ENCODE peak calls at places on chromosomes 11 and 22, in eight cellular contexts. S, E, P, F, L, X, O and I are unnamed samples. For H3K4me1, the result is how much of the 10 kb centered on the place peaks cover.

GRCh38 chr11:82871646-82872045 is 28.6 kb downstream of the PRCP start:
- DNase-seq in E (no peak), O (no peak), S (no peak), X (no peak), L (no peak), F (peak), P (no peak), I (no peak)

GRCh38 chr22:45284705-45285305 is at the start of gene UPK3A:
- DNase-seq in L (no peak), E (peak), P (peak), X (peak), O (peak), F (peak), S (peak), I (peak)

GRCh38 chr11:120023120-120023519 is 114.8 kb downstream of the TRIM29 start:
- DNase-seq in F (no peak), O (no peak), E (peak), L (no peak), S (no peak), P (no peak), X (no peak), I (no peak)

GRCh38 chr11:29842061-29842460 is 174.8 kb downstream of the KCNA4 start:
- DNase-seq in E (no peak), P (no peak), F (no peak), X (no peak), S (no peak), O (no peak), L (no peak), I (no peak)

GRCh38 chr11:119106564-119107537 is at the start of gene C2CD2L:
- DNase-seq in F (peak), X (peak), S (peak), P (peak), L (peak), E (peak), O (peak), I (peak)

GRCh38 chr11:112163875-112164521 is at the start of gene IL18:
- DNase-seq in F (peak), O (no peak), E (peak), P (peak), S (peak), L (no peak), X (no peak), I (no peak)

GRCh38 chr11:106789406-106789805 is 228.9 kb downstream of the GUCY1A2 start:
- DNase-seq in P (no peak), X (no peak), E (no peak), F (no peak), S (no peak), L (no peak), O (no peak), I (no peak)

GRCh38 chr11:83819936-83820549 is 533.9 kb upstream of the CCDC90B start:
- DNase-seq in E (peak), O (peak), S (no peak), X (peak), P (no peak), F (peak), L (peak), I (no peak)

GRCh38 chr11:29282088-29282487 is 734.7 kb downstream of the KCNA4 start:
- DNase-seq in P (no peak), O (no peak), S (no peak), E (no peak), X (peak), L (peak), F (peak), I (no peak)

GRCh38 chr11:83464181-83464580 is 178.0 kb upstream of the CCDC90B start:
- DNase-seq in E (no peak), S (no peak), X (no peak), F (no peak), P (no peak), L (no peak), O (no peak), I (no peak)

GRCh38 chr11:93279911-93280347 is 50.6 kb upstream of the DEUP1 start:
- DNase-seq in L (no peak), S (no peak), O (no peak), X (no peak), E (no peak), P (no peak), F (no peak), I (no peak)

GRCh38 chr11:8022876-8023275 is 35.7 kb downstream of the EIF3F start:
- DNase-seq in S (no peak), E (no peak), P (no peak), F (no peak), L (no peak), X (no peak), O (no peak), I (no peak)

GRCh38 chr22:32868928-32869327 is 67.4 kb downstream of the TIMP3 start:
- DNase-seq in S (no peak), X (no peak), F (peak), L (no peak), P (no peak), E (no peak), O (no peak), I (no peak)

GRCh38 chr11:20369816-20370215 is 6.3 kb downstream of the HTATIP2 start:
- DNase-seq in O (no peak), F (no peak), L (no peak), P (no peak), E (no peak), X (no peak), S (no peak), I (no peak)

GRCh38 chr11:326842-327580 is 6.4 kb upstream of the IFITM3 start:
- DNase-seq in L (peak), S (peak), P (peak), E (no peak), X (peak), F (peak), O (peak), I (peak)

GRCh38 chr11:107702723-107703122 is 9.1 kb downstream of the SLN start:
- DNase-seq in O (no peak), F (peak), P (no peak), S (no peak), X (no peak), E (no peak), L (peak), I (no peak)

GRCh38 chr11:61899146-61899841 is 7.9 kb upstream of the FADS3 start:
- DNase-seq in F (peak), X (peak), E (peak), P (peak), O (peak), L (peak), S (peak), I (peak)

GRCh38 chr11:133825156-133825555 is 20.2 kb downstream of the SPATA19 start:
- DNase-seq in L (no peak), P (no peak), X (no peak), O (no peak), S (no peak), E (no peak), F (no peak), I (no peak)

GRCh38 chr11:59180168-59180567 is 8.2 kb downstream of the DTX4 start:
- DNase-seq in S (no peak), O (no peak), X (no peak), E (peak), L (no peak), P (no peak), F (no peak), I (no peak)

GRCh38 chr11:61325649-61326414 is 7.1 kb downstream of the DDB1 start:
- DNase-seq in L (no peak), S (no peak), E (no peak), X (peak), F (no peak), O (no peak), P (no peak), I (no peak)

GRCh38 chr11:33899383-33900037 is 7.6 kb upstream of the LMO2 start:
- DNase-seq in O (no peak), X (peak), E (peak), L (peak), F (peak), P (peak), S (peak), I (no peak)

GRCh38 chr11:76781861-76782500 is 1.2 kb upstream of the TSKU start:
- DNase-seq in O (no peak), X (no peak), L (no peak), E (no peak), P (no peak), S (no peak), F (no peak), I (no peak)
- H3K4me3 ChIP-seq in O (no peak), X (peak), L (peak), E (peak), P (peak), S (peak), F (peak), I (no peak)

GRCh38 chr22:26781591-26781990 is 124.2 kb downstream of the MIAT start:
- DNase-seq in L (no peak), P (no peak), O (no peak), F (no peak), X (no peak), S (no peak), E (peak), I (no peak)
- H3K27ac ChIP-seq in L (no peak), P (no peak), O (no peak), F (no peak), X (peak), S (no peak), E (no peak), I (no peak)

GRCh38 chr22:37180531-37181231 is 7.4 kb downstream of the C1QTNF6 start:
- DNase-seq in S (no peak), O (no peak), X (no peak), L (no peak), P (peak), E (no peak), F (no peak), I (no peak)
- H3K4me1 ChIP-seq in S (under half), O (half or more), X (under half), L (under half), P (half or more), E (under half), F (under half), I (under half)

GRCh38 chr11:31824791-31825452 is 13.8 kb upstream of the PAX6 start:
- DNase-seq in E (peak), S (no peak), F (no peak), P (no peak), X (no peak), O (no peak), L (no peak), I (no peak)

GRCh38 chr11:31826530-31827438 is 15.7 kb upstream of the PAX6 start:
- DNase-seq in X (no peak), F (no peak), P (no peak), S (no peak), L (no peak), O (no peak), E (peak), I (no peak)

GRCh38 chr11:31827458-31828206 is 16.5 kb upstream of the PAX6 start:
- DNase-seq in X (no peak), S (no peak), P (no peak), E (peak), L (peak), O (no peak), F (no peak), I (no peak)

GRCh38 chr11:31823372-31824371 is 12.6 kb upstream of the PAX6 start:
- DNase-seq in F (no peak), E (peak), X (no peak), O (no peak), P (no peak), L (no peak), S (no peak), I (no peak)

DNA sequence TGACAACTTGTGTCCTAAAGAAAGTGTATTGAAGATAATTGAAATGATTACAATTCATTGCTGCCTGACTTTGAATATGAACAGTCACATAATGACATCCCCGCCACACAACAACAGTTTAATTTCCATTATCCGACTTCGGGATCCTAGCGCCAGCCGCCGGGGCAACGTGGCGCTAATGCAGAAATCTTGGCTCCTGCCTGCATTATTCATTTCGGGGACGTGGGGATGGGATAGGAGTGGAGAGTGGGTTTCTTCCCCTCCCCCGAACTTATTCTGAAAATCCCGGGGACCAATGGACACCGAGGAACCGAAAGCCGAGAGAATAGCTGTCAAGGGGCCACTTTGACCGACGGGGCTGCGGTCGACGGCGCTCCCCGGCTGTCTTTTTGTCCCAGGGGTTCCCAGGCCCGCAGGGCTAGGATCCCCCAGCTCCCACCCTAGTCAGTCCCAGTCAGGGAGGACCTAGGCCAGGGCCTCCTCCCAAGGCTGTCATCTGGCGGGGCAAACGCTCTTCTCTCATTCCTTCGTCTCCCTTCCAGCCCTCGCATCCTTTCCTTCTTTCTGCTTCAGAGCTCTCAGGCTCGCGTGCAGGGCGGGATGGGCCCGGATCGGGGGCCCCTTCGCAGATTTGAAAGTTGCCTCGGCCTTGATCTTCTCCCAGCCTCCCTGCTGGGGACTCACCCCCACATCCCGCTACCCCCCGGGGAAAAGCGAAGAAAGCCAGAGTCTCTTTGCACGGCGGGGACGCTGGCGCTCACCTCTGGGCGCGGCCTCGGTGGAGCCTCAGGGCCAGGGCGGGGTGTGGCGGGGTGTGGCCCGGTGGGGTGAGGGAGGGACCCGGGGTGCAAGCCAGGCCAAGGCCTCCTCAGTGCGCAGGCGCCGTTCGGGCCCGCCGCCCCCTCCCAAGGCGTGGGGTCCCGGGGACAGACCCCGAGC is 14.6 kb upstream of the PAX6 start:
- DNase-seq in P (no peak), O (no peak), F (no peak), L (no peak), S (no peak), E (peak), X (no peak), I (no peak)
- H3K4me3 ChIP-seq in P (no peak), O (no peak), F (no peak), L (no peak), S (no peak), E (peak), X (no peak), I (no peak)

GRCh38 chr11:121864660-121865059 is 251.4 kb downstream of the BLID start:
- DNase-seq in F (peak), S (no peak), O (no peak), L (no peak), X (no peak), P (no peak), E (no peak), I (no peak)
- H3K27ac ChIP-seq in F (no peak), S (no peak), O (no peak), L (no peak), X (no peak), P (no peak), E (no peak), I (no peak)

GRCh38 chr11:121456816-121457431 is 4.2 kb upstream of the SORL1-AS1 start:
- DNase-seq in F (no peak), S (no peak), E (no peak), L (no peak), P (no peak), X (no peak), O (no peak), I (no peak)

GRCh38 chr11:121451982-121452608 is at the start of gene SORL1:
- DNase-seq in E (peak), P (peak), X (peak), O (peak), F (peak), L (peak), S (peak), I (peak)

GRCh38 chr11:121452609-121453150 is at the start of gene SORL1-AS1:
- DNase-seq in L (peak), F (no peak), E (peak), S (peak), P (no peak), X (no peak), O (peak), I (peak)

GRCh38 chr11:121453589-121454299 is 977 bp upstream of the SORL1-AS1 start:
- DNase-seq in X (no peak), S (no peak), E (no peak), O (no peak), P (no peak), F (no peak), L (no peak), I (no peak)

GRCh38 chr11:121455115-121455514 is 2.3 kb upstream of the SORL1-AS1 start:
- DNase-seq in F (no peak), S (no peak), O (no peak), X (no peak), P (no peak), E (no peak), L (no peak), I (no peak)
- H3K4me1 ChIP-seq in F (under half), S (under half), O (half or more), X (under half), P (under half), E (under half), L (under half), I (half or more)

GRCh38 chr11:67627788-67628624 is 1.7 kb downstream of the NUDT8 start:
- DNase-seq in L (no peak), E (no peak), F (no peak), X (no peak), P (peak), S (peak), O (no peak), I (no peak)
- H3K4me3 ChIP-seq in L (no peak), E (no peak), F (no peak), X (no peak), P (no peak), S (no peak), O (no peak), I (no peak)

DNA sequence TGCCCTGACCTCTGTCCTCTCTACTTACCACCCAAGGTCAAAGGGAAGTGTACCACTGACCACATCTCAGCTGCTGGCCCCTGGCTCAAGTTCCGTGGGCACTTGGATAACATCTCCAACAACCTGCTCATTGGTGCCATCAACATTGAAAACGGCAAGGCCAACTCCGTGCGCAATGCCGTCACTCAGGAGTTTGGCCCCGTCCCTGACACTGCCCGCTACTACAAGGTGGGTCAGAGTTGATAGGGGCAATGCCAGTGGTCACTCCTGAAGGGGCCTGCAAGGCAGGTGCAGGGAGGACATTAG is 18.1 kb downstream of the POLR3H start:
- DNase-seq in E (no peak), O (no peak), L (no peak), S (no peak), F (no peak), P (no peak), X (no peak), I (no peak)
- H3K27ac ChIP-seq in E (peak), O (no peak), L (peak), S (no peak), F (no peak), P (peak), X (peak), I (no peak)

GRCh38 chr11:96219981-96220623 is 122.9 kb downstream of the MAML2 start:
- DNase-seq in X (peak), E (peak), S (no peak), F (peak), O (peak), L (peak), P (no peak), I (no peak)

GRCh38 chr11:96221244-96222070 is 121.5 kb downstream of the MAML2 start:
- DNase-seq in L (no peak), P (no peak), X (no peak), S (no peak), E (no peak), O (no peak), F (no peak), I (no peak)

GRCh38 chr11:96217206-96217605 is 125.8 kb downstream of the MAML2 start:
- DNase-seq in O (no peak), L (no peak), S (no peak), P (no peak), X (no peak), E (no peak), F (no peak), I (no peak)

GRCh38 chr11:96218013-96218412 is 125.0 kb downstream of the MAML2 start:
- DNase-seq in L (no peak), S (no peak), P (no peak), O (no peak), X (no peak), E (no peak), F (no peak), I (no peak)

DNA sequence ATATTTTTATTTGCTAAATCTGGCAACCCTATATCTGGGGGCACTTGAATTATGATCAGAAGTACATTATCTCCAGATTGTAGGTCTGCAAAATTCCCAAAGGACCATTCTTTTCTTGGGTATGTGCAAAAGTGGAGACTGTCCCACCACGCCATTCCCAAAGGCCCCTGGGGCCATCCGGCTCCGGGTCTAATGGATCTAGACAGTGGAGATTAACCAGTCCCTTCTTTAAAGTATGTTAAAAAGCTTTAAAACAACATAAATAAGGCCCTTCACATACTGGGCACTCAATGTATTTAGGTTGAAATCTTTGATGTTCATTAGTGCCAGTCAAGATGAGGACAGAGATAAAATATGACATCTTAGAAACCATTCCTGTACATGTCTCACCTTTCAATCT is 124.1 kb downstream of the MAML2 start:
- DNase-seq in X (no peak), L (no peak), S (no peak), F (no peak), O (no peak), P (no peak), E (no peak), I (no peak)
- H3K4me1 ChIP-seq in X (half or more), L (under half), S (under half), F (half or more), O (half or more), P (half or more), E (under half), I (half or more)